ENCODE peak calls at places on chromosomes 7 and 10, in five cellular contexts. U, V, B, K and S are unnamed samples.

GRCh38 chr10:29881336-29881751 is 178.0 kb downstream of the JCAD start:
- DNase-seq in U (no peak), V (no peak), B (no peak), K (no peak), S (no peak)

GRCh38 chr10:125683063-125683462 is at the start of gene TEX36:
- DNase-seq in U (no peak), V (no peak), B (no peak), K (no peak), S (no peak)

GRCh38 chr7:76428868-76429805 is 4.4 kb downstream of the ZP3 start:
- DNase-seq in U (no peak), V (peak), B (no peak), K (peak), S (no peak)

GRCh38 chr10:33216661-33217427 is 117.6 kb downstream of the NRP1 start:
- DNase-seq in U (no peak), V (no peak), B (no peak), K (no peak), S (no peak)

GRCh38 chr7:139783647-139784385 is 6.0 kb upstream of the HIPK2 start:
- DNase-seq in U (no peak), V (no peak), B (no peak), K (no peak), S (no peak)

GRCh38 chr10:120999868-121000267 is 148.7 kb downstream of the WDR11 start:
- DNase-seq in U (no peak), V (no peak), B (no peak), K (no peak), S (no peak)

GRCh38 chr10:13865758-13866491 is 279.2 kb downstream of the PRPF18 start:
- DNase-seq in U (no peak), V (no peak), B (no peak), K (no peak), S (no peak)

GRCh38 chr10:73359492-73359891 is 828 bp upstream of the CFAP70 start:
- DNase-seq in U (no peak), V (no peak), B (no peak), K (no peak), S (no peak)

GRCh38 chr7:155820246-155820645 is 8.0 kb upstream of the SHH start:
- DNase-seq in U (no peak), V (no peak), B (no peak), K (no peak), S (peak)

GRCh38 chr10:51090190-51090589 is 15.9 kb downstream of the PRKG1 start:
- DNase-seq in U (no peak), V (no peak), B (no peak), K (no peak), S (no peak)

GRCh38 chr10:119041332-119041731 is 11.8 kb downstream of the NANOS1 start:
- DNase-seq in U (no peak), V (no peak), B (no peak), K (no peak), S (no peak)

GRCh38 chr7:2015251-2015871 is 217.4 kb downstream of the MAD1L1 start:
- DNase-seq in U (no peak), V (no peak), B (no peak), K (peak), S (peak)

GRCh38 chr7:114423218-114423496 is 8.5 kb downstream of the FOXP2 start:
- DNase-seq in U (no peak), V (no peak), B (no peak), K (no peak), S (no peak)

GRCh38 chr10:30788307-30788706 is 158.8 kb upstream of the LYZL2 start:
- DNase-seq in U (no peak), V (no peak), B (no peak), K (no peak), S (no peak)

GRCh38 chr7:27846388-27846787 is 106.4 kb downstream of the TAX1BP1 start:
- DNase-seq in U (no peak), V (no peak), B (no peak), K (no peak), S (no peak)

GRCh38 chr7:96401200-96401599 is 79.3 kb upstream of the SLC25A13 start:
- DNase-seq in U (no peak), V (no peak), B (no peak), K (no peak), S (no peak)

GRCh38 chr7:93053946-93054943 is 63.5 kb downstream of the SAMD9 start:
- DNase-seq in U (no peak), V (no peak), B (no peak), K (no peak), S (no peak)

GRCh38 chr7:97075928-97076327 is 41.6 kb upstream of the SDHAF3 start:
- DNase-seq in U (no peak), V (no peak), B (no peak), K (no peak), S (no peak)

GRCh38 chr10:70671229-70671588 is 1.1 kb upstream of the ADAMTS14 start:
- DNase-seq in U (no peak), V (no peak), B (no peak), K (no peak), S (no peak)

GRCh38 chr10:80473692-80474596 is 19.8 kb downstream of the TSPAN14 start:
- DNase-seq in U (no peak), V (no peak), B (no peak), K (no peak), S (no peak)

GRCh38 chr7:66771795-66772194 is 31.3 kb downstream of the RABGEF1 start:
- DNase-seq in U (no peak), V (no peak), B (no peak), K (no peak), S (no peak)

GRCh38 chr10:17213646-17214349 is 12.3 kb upstream of the TRDMT1 start:
- DNase-seq in U (no peak), V (no peak), B (no peak), K (no peak), S (no peak)

GRCh38 chr10:69383485-69384089 is 33.1 kb downstream of the TACR2 start:
- DNase-seq in U (no peak), V (no peak), B (no peak), K (no peak), S (no peak)

GRCh38 chr10:186911-187310 is 51.7 kb downstream of the ZMYND11 start:
- DNase-seq in U (no peak), V (no peak), B (no peak), K (no peak), S (no peak)

GRCh38 chr7:7178081-7178480 is 4.3 kb upstream of the C1GALT1 start:
- DNase-seq in U (no peak), V (no peak), B (no peak), K (no peak), S (no peak)

GRCh38 chr10:34766811-34767516 is 48.1 kb downstream of the PARD3 start:
- DNase-seq in U (no peak), V (no peak), B (no peak), K (no peak), S (no peak)

GRCh38 chr7:111150709-111151108 is 59.8 kb downstream of the LRRN3 start:
- DNase-seq in U (no peak), V (no peak), B (no peak), K (no peak), S (no peak)

GRCh38 chr7:136931169-136931867 is 62.9 kb downstream of the CHRM2 start:
- DNase-seq in U (no peak), V (no peak), B (no peak), K (no peak), S (no peak)

GRCh38 chr10:79488303-79488702 is 24.0 kb upstream of the EIF5AL1 start:
- DNase-seq in U (no peak), V (no peak), B (no peak), K (peak), S (no peak)

GRCh38 chr7:16063691-16064090 is 357.6 kb downstream of the CRPPA start:
- DNase-seq in U (no peak), V (no peak), B (no peak), K (no peak), S (no peak)

GRCh38 chr10:70549962-70550845 is 52.3 kb downstream of the PRF1 start:
- DNase-seq in U (no peak), V (peak), B (peak), K (no peak), S (peak)

GRCh38 chr10:124689911-124690498 is 54.2 kb downstream of the FAM53B start:
- DNase-seq in U (no peak), V (no peak), B (no peak), K (peak), S (no peak)

GRCh38 chr7:106604303-106604918 is 56.5 kb downstream of the CCDC71L start:
- DNase-seq in U (no peak), V (no peak), B (no peak), K (no peak), S (no peak)

GRCh38 chr7:130352335-130353074 is 7.9 kb downstream of the CPA5 start:
- DNase-seq in U (no peak), V (no peak), B (no peak), K (no peak), S (no peak)

GRCh38 chr10:60760711-60761210 is 17.5 kb upstream of the CDK1 start:
- DNase-seq in U (no peak), V (no peak), B (no peak), K (no peak), S (no peak)

GRCh38 chr10:125662616-125663015 is 20.3 kb downstream of the TEX36 start:
- DNase-seq in U (no peak), V (no peak), B (no peak), K (no peak), S (no peak)

GRCh38 chr7:128299109-128299514 is 44.6 kb downstream of the RBM28 start:
- DNase-seq in U (no peak), V (no peak), B (no peak), K (no peak), S (no peak)